ENCODE peak calls at places on chromosome 16, in six cellular contexts. S is RCC 7860; M is OCI-M1; Z is HCT116; I is GM13977; W is CD8-positive, alpha-beta T cell. L is an unnamed sample.

GRCh38 chr16:6576646-6577045 is 756.0 kb upstream of the RBFOX1 start:
- DNase-seq in S (no peak), M (no peak), Z (no peak), I (no peak), W (no peak), L (no peak)

GRCh38 chr16:77414752-77415231 is 20.0 kb downstream of the ADAMTS18 start:
- DNase-seq in S (no peak), M (no peak), Z (no peak), I (no peak), W (no peak), L (no peak)

GRCh38 chr16:2009791-2010510 is at the start of gene ZNF598:
- DNase-seq in S (peak), M (peak), Z (peak), I (peak), W (peak), L (no peak)

GRCh38 chr16:23823475-23824407 is 12.0 kb upstream of the PRKCB start:
- DNase-seq in S (peak), M (peak), Z (no peak), I (no peak), W (no peak), L (no peak)

GRCh38 chr16:23105309-23105708 is 43.9 kb downstream of the USP31 start:
- DNase-seq in S (no peak), M (no peak), Z (no peak), I (no peak), W (no peak), L (no peak)

GRCh38 chr16:30997887-30998711 is 12.3 kb downstream of the STX1B start:
- DNase-seq in S (peak), M (no peak), Z (peak), I (no peak), W (no peak), L (no peak)

GRCh38 chr16:57627184-57627871 is 1.1 kb upstream of the ADGRG1 start:
- DNase-seq in S (peak), M (peak), Z (no peak), I (no peak), W (no peak), L (no peak)

GRCh38 chr16:87465306-87465705 is 27.5 kb downstream of the ZCCHC14 start:
- DNase-seq in S (no peak), M (peak), Z (no peak), I (no peak), W (no peak), L (no peak)

GRCh38 chr16:35525979-35526590 is 2066.7 kb downstream of the TP53TG3F start:
- DNase-seq in S (no peak), M (no peak), Z (no peak), I (no peak), W (no peak), L (no peak)

GRCh38 chr16:49596119-49596518 is 222.5 kb downstream of the C16orf78 start:
- DNase-seq in S (no peak), M (no peak), Z (no peak), I (no peak), W (no peak), L (no peak)

GRCh38 chr16:28155293-28155692 is 56.5 kb downstream of the XPO6 start:
- DNase-seq in S (no peak), M (no peak), Z (no peak), I (no peak), W (no peak), L (no peak)